ENCODE peak calls at places on chromosomes 4 and X, in six cellular contexts. N, D, E, A, O and M are unnamed samples.

GRCh38 chrX:39821011-39821708 is 276.6 kb downstream of the BCOR start:
- DNase-seq in N (peak), D (peak), E (no peak), A (peak), O (no peak), M (peak)

GRCh38 chr4:96729641-96730040 is 889.7 kb downstream of the PDHA2 start:
- DNase-seq in N (no peak), D (no peak), E (no peak), A (no peak), O (no peak), M (no peak)

GRCh38 chr4:169185133-169185956 is 85.4 kb downstream of the SH3RF1 start:
- DNase-seq in N (no peak), D (no peak), E (no peak), A (no peak), O (no peak), M (no peak)

GRCh38 chrX:26653050-26653449 is 437.1 kb downstream of the MAGEB5 start:
- DNase-seq in N (no peak), D (no peak), E (no peak), A (no peak), O (no peak), M (no peak)

GRCh38 chr4:101288365-101289145 is 58.8 kb downstream of the PPP3CA start:
- DNase-seq in N (no peak), D (no peak), E (no peak), A (no peak), O (no peak), M (no peak)

GRCh38 chrX:132015875-132016274 is 7.2 kb upstream of the STK26 start:
- DNase-seq in N (no peak), D (no peak), E (no peak), A (no peak), O (no peak), M (no peak)

GRCh38 chr4:22987861-22988260 is 295.1 kb downstream of the GBA3 start:
- DNase-seq in N (no peak), D (no peak), E (no peak), A (peak), O (no peak), M (no peak)

GRCh38 chr4:161714022-161714751 is 449.6 kb downstream of the FSTL5 start:
- DNase-seq in N (no peak), D (no peak), E (no peak), A (peak), O (no peak), M (no peak)